ENCODE peak calls at places on chromosomes 11 and 22, in six cellular contexts. E, T, Z, P, R and L are unnamed samples.

GRCh38 chr11:56885182-56885581 is 103.5 kb upstream of the OR5AK2 start:
- DNase-seq in T (peak), P (peak), E (no peak), R (no peak), Z (no peak), L (peak)

GRCh38 chr11:5929571-5929970 is 12.5 kb upstream of the OR56A3 start:
- DNase-seq in P (no peak), T (no peak), Z (no peak), R (no peak), E (no peak), L (no peak)

GRCh38 chr22:46043339-46043738 is 66.4 kb upstream of the WNT7B start:
- DNase-seq in E (no peak), R (no peak), Z (no peak), P (no peak), T (no peak), L (no peak)

GRCh38 chr11:84430661-84431060 is 1144.5 kb upstream of the CCDC90B start:
- DNase-seq in R (no peak), P (no peak), Z (no peak), T (peak), E (peak), L (no peak)

GRCh38 chr11:118607401-118608267 is at the start of gene PHLDB1:
- DNase-seq in P (peak), Z (peak), E (peak), R (peak), T (peak), L (peak)

GRCh38 chr11:19275496-19275895 is 34.8 kb upstream of the E2F8 start:
- DNase-seq in R (no peak), T (no peak), P (no peak), E (no peak), Z (no peak), L (no peak)

GRCh38 chr11:1604181-1604580 is 4.1 kb downstream of the KRTAP5-3 start:
- DNase-seq in R (no peak), P (no peak), T (no peak), Z (no peak), E (no peak), L (no peak)

GRCh38 chr11:69941546-69942332 is 122.5 kb upstream of the FGF3 start:
- DNase-seq in E (no peak), P (no peak), R (no peak), T (peak), Z (no peak), L (no peak)

GRCh38 chr11:2795491-2795991 is 90.0 kb downstream of the CDKN1C start:
- DNase-seq in Z (no peak), R (no peak), P (peak), T (peak), E (no peak), L (no peak)

GRCh38 chr22:50201191-50202129 is 649 bp downstream of the SELENOO start:
- DNase-seq in T (no peak), E (no peak), P (peak), R (no peak), Z (no peak), L (peak)

GRCh38 chr11:107357877-107358276 is 99.7 kb downstream of the CWF19L2 start:
- DNase-seq in P (no peak), Z (no peak), T (no peak), R (no peak), E (no peak), L (no peak)

GRCh38 chr11:59822989-59823566 is 12.5 kb upstream of the MRPL16 start:
- DNase-seq in E (peak), R (peak), Z (no peak), P (peak), T (peak), L (peak)

GRCh38 chr22:50072167-50072555 is 13.1 kb downstream of the MLC1 start:
- DNase-seq in P (no peak), R (no peak), E (no peak), T (no peak), Z (no peak), L (no peak)

GRCh38 chr11:441418-442274 is at the start of gene ANO9:
- DNase-seq in Z (peak), T (peak), E (peak), R (no peak), P (peak), L (peak)

GRCh38 chr11:47342036-47342803 is 10.3 kb downstream of the MYBPC3 start:
- DNase-seq in E (no peak), P (no peak), R (no peak), Z (no peak), T (no peak), L (no peak)

GRCh38 chr11:2199466-2200341 is 28.1 kb upstream of the TH start:
- DNase-seq in R (no peak), P (no peak), T (no peak), E (no peak), Z (no peak), L (no peak)

GRCh38 chr22:20517422-20517821 is 10.0 kb downstream of the MED15 start:
- DNase-seq in E (no peak), Z (no peak), R (no peak), P (no peak), T (no peak), L (no peak)

GRCh38 chr11:111745719-111746504 is 20.3 kb downstream of the PPP2R1B start:
- DNase-seq in E (no peak), R (no peak), Z (no peak), P (no peak), T (no peak), L (no peak)